ENCODE peak calls at places on chromosomes 2 and 18, in four cellular contexts. R is colonic mucosa, W is neural progenitor cell, Q is IMR-90. G is an unnamed sample.
A peak's percentile ranks its signal among the peaks of the same experiment; 100 is the strongest.

GRCh38 chr18:68693091-68693815 is 21.7 kb downstream of the TMX3 start:
- DNase-seq in R (no peak), W (no peak), Q (no peak), G (peak; percentile 58)

GRCh38 chr2:21819475-21819874 is 695.7 kb downstream of the TDRD15 start:
- DNase-seq in R (no peak), W (no peak), Q (peak; percentile 83), G (no peak)

GRCh38 chr2:109516445-109517117 is 97.2 kb downstream of the SEPTIN10 start:
- DNase-seq in R (peak; percentile 70), W (peak; percentile 86), Q (peak; percentile 23), G (no peak)

GRCh38 chr2:98897746-98898145 is 38.3 kb downstream of the CRACDL start:
- DNase-seq in R (no peak), W (no peak), Q (no peak), G (no peak)

GRCh38 chr2:190666895-190667294 is 18.0 kb downstream of the NAB1 start:
- DNase-seq in R (no peak), W (no peak), Q (no peak), G (no peak)

GRCh38 chr2:47429795-47430194 is 26.8 kb downstream of the MSH2 start:
- DNase-seq in R (no peak), W (no peak), Q (peak; percentile 62), G (no peak)

GRCh38 chr18:58045265-58046086 is 1.4 kb downstream of the NEDD4L start:
- DNase-seq in R (peak; percentile 83), W (peak; percentile 67), Q (peak; percentile 31), G (peak; percentile 79)

GRCh38 chr2:241478166-241478565 is 30.2 kb downstream of the STK25 start:
- DNase-seq in R (no peak), W (no peak), Q (no peak), G (no peak)

GRCh38 chr2:98578231-98578630 is 30.1 kb downstream of the COA5 start:
- DNase-seq in R (peak; percentile 2), W (no peak), Q (no peak), G (no peak)

GRCh38 chr2:25877431-25878360 is 591 bp downstream of the ASXL2 start:
- DNase-seq in R (peak; percentile 69), W (peak; percentile 68), Q (peak; percentile 58), G (peak; percentile 55)

GRCh38 chr2:52340185-52340584 is 1308.3 kb upstream of the NRXN1 start:
- DNase-seq in R (no peak), W (peak; percentile 24), Q (peak; percentile 41), G (no peak)

GRCh38 chr18:21949326-21950015 is 208.9 kb downstream of the MIB1 start:
- DNase-seq in R (peak; percentile 36), W (no peak), Q (no peak), G (no peak)

GRCh38 chr2:71458413-71459083 is 5.2 kb downstream of the DYSF start:
- DNase-seq in R (no peak), W (no peak), Q (peak; percentile 58), G (no peak)

GRCh38 chr2:147327636-147328035 is 517.2 kb upstream of the ACVR2A start:
- DNase-seq in R (no peak), W (no peak), Q (no peak), G (no peak)

GRCh38 chr2:11873346-11873745 is 126.9 kb downstream of the LPIN1 start:
- DNase-seq in R (no peak), W (no peak), Q (no peak), G (no peak)

DNA sequence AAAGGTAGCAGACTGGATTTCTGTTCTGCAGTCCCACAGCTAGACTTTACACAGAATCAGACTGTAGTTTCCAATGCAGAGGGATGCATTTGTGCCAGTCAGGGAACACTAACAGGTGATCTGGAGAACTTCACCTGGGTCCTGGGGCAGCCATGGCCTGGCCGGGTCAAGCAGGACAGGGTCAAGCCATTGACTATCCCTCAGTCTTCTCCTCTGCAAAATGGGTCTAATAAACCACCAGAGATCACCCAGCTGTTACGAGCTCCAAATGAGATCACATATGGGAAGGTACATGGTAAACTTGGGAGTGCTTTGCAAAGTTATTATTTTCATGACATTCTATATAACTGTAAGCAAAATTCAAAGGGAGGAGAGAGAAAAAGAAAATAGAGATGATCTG is 294.1 kb downstream of the CDCA7 start:
- DNase-seq in R (no peak), W (no peak), Q (no peak), G (no peak)
- H3K27ac ChIP-seq in R (no peak overlapping the region), W (peak overlapping the region; percentile 90), Q (no peak overlapping the region), G (no peak overlapping the region)

GRCh38 chr2:55418512-55419235 is 982 bp downstream of the CCDC88A start:
- DNase-seq in R (no peak), W (no peak), Q (no peak), G (no peak)
- H3K4me1 ChIP-seq in R (no peaks in the 10 kb centered on the region), W (peaks cover 16% of the 10 kb centered on the region), Q (peaks cover 2% of the 10 kb centered on the region), G (no peaks in the 10 kb centered on the region)

GRCh38 chr2:43269074-43269572 is 42.7 kb upstream of the ZFP36L2 start:
- DNase-seq in R (peak; percentile 53), W (peak; percentile 43), Q (peak; percentile 99), G (peak; percentile 94)

GRCh38 chr2:43266692-43267091 is 40.3 kb upstream of the ZFP36L2 start:
- DNase-seq in R (no peak), W (no peak), Q (peak; percentile 33), G (peak; percentile 86)

GRCh38 chr2:43268066-43268971 is 41.9 kb upstream of the ZFP36L2 start:
- DNase-seq in R (no peak), W (no peak), Q (no peak), G (peak; percentile 76)

GRCh38 chr2:43265006-43265770 is 38.8 kb upstream of the ZFP36L2 start:
- DNase-seq in R (no peak), W (peak; percentile 24), Q (no peak), G (peak; percentile 86)

DNA sequence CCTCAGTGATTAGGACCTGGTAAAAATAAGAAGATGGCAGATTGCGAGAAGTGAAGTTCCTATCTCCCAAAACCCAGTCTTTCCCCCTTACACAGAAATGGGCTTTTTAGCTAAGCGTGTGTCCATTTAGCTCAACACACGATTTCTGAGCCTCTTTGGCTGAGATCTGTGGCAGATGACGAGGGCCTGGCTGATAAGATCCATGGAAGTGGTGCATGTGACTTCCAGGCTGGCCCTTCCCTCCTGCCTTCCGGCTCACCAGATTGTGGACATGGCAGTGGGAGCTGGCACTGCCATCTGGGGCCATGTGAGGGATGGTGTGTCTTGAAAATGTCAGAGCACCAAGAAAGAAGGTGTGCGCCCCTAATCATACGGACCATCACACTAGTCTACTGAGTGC is 41.0 kb upstream of the ZFP36L2 start:
- DNase-seq in R (no peak), W (no peak), Q (no peak), G (no peak)
- H3K27ac ChIP-seq in R (no peak overlapping the region), W (no peak overlapping the region), Q (no peak overlapping the region), G (no peak overlapping the region)

GRCh38 chr2:42872736-42873135 is 80.4 kb upstream of the HAAO start:
- DNase-seq in R (no peak), W (no peak), Q (no peak), G (no peak)
- H3K4me1 ChIP-seq in R (no peaks in the 10 kb centered on the region), W (no peaks in the 10 kb centered on the region), Q (no peaks in the 10 kb centered on the region), G (peaks cover 2% of the 10 kb centered on the region)

DNA sequence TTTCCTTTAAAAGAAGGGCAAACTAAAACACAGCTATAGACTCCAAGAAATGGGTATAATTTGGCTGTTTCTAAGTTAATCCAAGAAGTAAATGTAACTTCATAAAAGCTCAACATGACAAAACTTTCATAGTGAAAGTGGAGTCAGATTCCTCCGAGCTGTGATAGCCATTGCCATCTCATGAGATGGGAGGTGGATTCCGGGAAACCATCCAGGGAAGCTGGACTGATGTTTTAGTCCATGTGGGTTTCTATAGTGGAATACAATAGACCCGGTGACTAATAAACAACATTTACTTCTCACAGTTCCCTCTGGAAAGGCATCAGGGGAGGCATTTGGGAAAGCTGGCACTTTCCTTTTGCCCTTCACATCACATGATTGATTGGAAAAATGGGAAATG is 10.0 kb upstream of the LAPTM4A start:
- DNase-seq in R (no peak), W (no peak), Q (peak; percentile 81), G (no peak)
- H3K27ac ChIP-seq in R (no peak overlapping the region), W (no peak overlapping the region), Q (peak overlapping the region; percentile 86), G (no peak overlapping the region)

GRCh38 chr18:13613099-13613498 is 113.3 kb downstream of the FAM210A start:
- DNase-seq in R (no peak), W (no peak), Q (no peak), G (no peak)
- H3K4me1 ChIP-seq in R (no peaks in the 10 kb centered on the region), W (peaks cover 15% of the 10 kb centered on the region), Q (no peaks in the 10 kb centered on the region), G (no peaks in the 10 kb centered on the region)

GRCh38 chr2:9761547-9761946 is 81.7 kb upstream of the TAF1B start:
- DNase-seq in R (no peak), W (no peak), Q (no peak), G (no peak)
- H3K27ac ChIP-seq in R (no peak overlapping the region), W (no peak overlapping the region), Q (no peak overlapping the region), G (no peak overlapping the region)

GRCh38 chr2:42096869-42097591 is 49.2 kb downstream of the PKDCC start:
- DNase-seq in R (no peak), W (no peak), Q (no peak), G (no peak)
- H3K4me1 ChIP-seq in R (peaks cover 12% of the 10 kb centered on the region), W (peaks cover 17% of the 10 kb centered on the region), Q (peaks cover 23% of the 10 kb centered on the region), G (no peaks in the 10 kb centered on the region)

GRCh38 chr2:207229161-207229560 is 63.4 kb upstream of the KLF7 start:
- DNase-seq in R (no peak), W (no peak), Q (no peak), G (no peak)

GRCh38 chr2:207230261-207231105 is 64.7 kb upstream of the KLF7 start:
- DNase-seq in R (no peak), W (peak; percentile 56), Q (no peak), G (no peak)

GRCh38 chr2:207231962-207232361 is 66.2 kb upstream of the KLF7 start:
- DNase-seq in R (no peak), W (no peak), Q (peak; percentile 72), G (no peak)

GRCh38 chr2:207233731-207234130 is 68.0 kb upstream of the KLF7 start:
- DNase-seq in R (no peak), W (no peak), Q (no peak), G (no peak)

DNA sequence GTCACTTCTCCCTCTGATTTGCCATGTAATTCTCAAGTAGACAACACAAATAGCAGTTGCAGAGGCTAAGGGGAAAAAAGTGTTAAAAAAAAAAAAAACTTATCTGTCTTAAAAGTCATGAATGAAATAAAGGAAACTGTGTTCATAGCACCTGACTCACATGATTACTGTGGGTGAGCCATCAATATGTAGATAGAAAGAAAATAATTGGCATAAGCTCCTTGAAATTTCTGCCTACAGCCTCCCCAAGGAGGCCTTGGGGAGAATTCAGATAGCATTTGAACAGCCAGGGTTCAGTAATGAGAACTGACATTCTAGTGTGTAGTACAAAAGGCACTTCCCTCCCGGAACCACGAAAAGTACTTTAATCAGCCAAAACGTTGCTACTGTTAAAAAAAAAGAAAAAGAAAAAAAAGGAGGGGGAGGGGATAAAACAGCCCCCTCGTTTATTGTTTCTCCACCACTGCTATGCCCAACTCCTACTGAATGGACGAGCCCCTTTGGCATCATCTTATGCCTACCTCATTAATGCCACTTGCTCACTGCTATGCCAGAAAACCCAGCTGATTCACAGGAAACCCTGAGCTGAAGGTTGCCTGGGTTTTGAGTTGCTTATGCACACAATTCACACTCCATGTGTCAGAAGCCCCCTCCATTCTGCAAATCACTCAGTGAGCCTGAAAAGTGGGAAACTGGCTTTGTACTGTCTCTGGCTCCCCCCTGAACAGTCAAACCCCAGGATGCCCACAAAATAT is 65.5 kb upstream of the KLF7 start:
- DNase-seq in R (no peak), W (no peak), Q (no peak), G (no peak)
- H3K27ac ChIP-seq in R (no peak overlapping the region), W (no peak overlapping the region), Q (no peak overlapping the region), G (no peak overlapping the region)